ENCODE peak calls at places on chromosomes 6 and 20, in eight cellular contexts. H, F, U, X, V, B, Y and S are unnamed samples.
A peak's percentile ranks its signal among the peaks of the same experiment; 100 is the strongest.

GRCh38 chr6:134253681-134254080 is 64.2 kb downstream of the SGK1 start:
- DNase-seq in H (no peak), F (no peak), U (no peak), X (no peak), V (no peak), B (peak; percentile 63), Y (no peak), S (no peak)

GRCh38 chr6:27814665-27815424 is 97.4 kb downstream of the OR2B2 start:
- DNase-seq in H (peak; percentile 58), F (no peak), U (no peak), X (peak; percentile 97), V (peak; percentile 92), B (peak; percentile 95), Y (peak; percentile 62), S (no peak)

GRCh38 chr6:84835340-84835739 is 70.9 kb upstream of the TBX18 start:
- DNase-seq in H (no peak), F (no peak), U (no peak), X (no peak), V (no peak), B (no peak), Y (no peak), S (no peak)

GRCh38 chr20:45342863-45343444 is 5.3 kb downstream of the SDC4 start:
- DNase-seq in H (no peak), F (no peak), U (no peak), X (no peak), V (no peak), B (no peak), Y (no peak), S (no peak)

GRCh38 chr6:53608386-53608785 is 57.2 kb downstream of the KLHL31 start:
- DNase-seq in H (no peak), F (no peak), U (no peak), X (no peak), V (no peak), B (no peak), Y (no peak), S (no peak)

GRCh38 chr6:78523622-78524021 is 343.7 kb upstream of the IRAK1BP1 start:
- DNase-seq in H (no peak), F (no peak), U (no peak), X (no peak), V (no peak), B (no peak), Y (no peak), S (no peak)

GRCh38 chr6:161192636-161193411 is 81.0 kb downstream of the AGPAT4 start:
- DNase-seq in H (no peak), F (no peak), U (no peak), X (no peak), V (no peak), B (no peak), Y (no peak), S (no peak)

GRCh38 chr20:62838511-62838910 is 21.7 kb downstream of the COL9A3 start:
- DNase-seq in H (no peak), F (no peak), U (peak; percentile 56), X (no peak), V (no peak), B (no peak), Y (no peak), S (peak; percentile 72)

GRCh38 chr6:149451361-149452061 is 33.3 kb downstream of the ZC3H12D start:
- DNase-seq in H (no peak), F (peak; percentile 85), U (peak; percentile 80), X (no peak), V (peak; percentile 65), B (no peak), Y (no peak), S (no peak)

GRCh38 chr6:169097336-169098052 is 156.2 kb downstream of the THBS2 start:
- DNase-seq in H (no peak), F (no peak), U (no peak), X (no peak), V (no peak), B (no peak), Y (no peak), S (no peak)

GRCh38 chr6:144013486-144013909 is 5.4 kb upstream of the PLAGL1 start:
- DNase-seq in H (peak; percentile 62), F (peak; percentile 85), U (peak; percentile 79), X (peak; percentile 36), V (peak; percentile 87), B (peak; percentile 84), Y (peak; percentile 59), S (peak; percentile 61)

GRCh38 chr20:42041000-42041565 is 422.9 kb upstream of the CHD6 start:
- DNase-seq in H (no peak), F (no peak), U (no peak), X (no peak), V (no peak), B (no peak), Y (no peak), S (no peak)

GRCh38 chr6:122068291-122068769 is 331.1 kb upstream of the HSF2 start:
- DNase-seq in H (no peak), F (no peak), U (no peak), X (no peak), V (no peak), B (no peak), Y (no peak), S (no peak)

GRCh38 chr6:151661928-151662327 is 145.6 kb upstream of the ESR1 start:
- DNase-seq in H (no peak), F (no peak), U (no peak), X (no peak), V (no peak), B (no peak), Y (no peak), S (no peak)

GRCh38 chr6:26031151-26031594 is 56.1 kb upstream of the HFE start:
- DNase-seq in H (no peak), F (no peak), U (no peak), X (no peak), V (no peak), B (peak; percentile 66), Y (no peak), S (no peak)

GRCh38 chr20:21323640-21324039 is 20.5 kb downstream of the XRN2 start:
- DNase-seq in H (no peak), F (no peak), U (no peak), X (no peak), V (no peak), B (peak; percentile 52), Y (no peak), S (no peak)

GRCh38 chr6:35668096-35668495 is 20.6 kb downstream of the FKBP5 start:
- DNase-seq in H (no peak), F (no peak), U (no peak), X (no peak), V (no peak), B (no peak), Y (no peak), S (no peak)

GRCh38 chr20:31666258-31667042 is 28.7 kb downstream of the COX4I2 start:
- DNase-seq in H (no peak), F (peak; percentile 83), U (no peak), X (no peak), V (no peak), B (no peak), Y (no peak), S (no peak)

GRCh38 chr20:21437816-21438215 is 40.5 kb upstream of the NKX2-4 start:
- DNase-seq in H (no peak), F (no peak), U (no peak), X (no peak), V (no peak), B (no peak), Y (no peak), S (no peak)

DNA sequence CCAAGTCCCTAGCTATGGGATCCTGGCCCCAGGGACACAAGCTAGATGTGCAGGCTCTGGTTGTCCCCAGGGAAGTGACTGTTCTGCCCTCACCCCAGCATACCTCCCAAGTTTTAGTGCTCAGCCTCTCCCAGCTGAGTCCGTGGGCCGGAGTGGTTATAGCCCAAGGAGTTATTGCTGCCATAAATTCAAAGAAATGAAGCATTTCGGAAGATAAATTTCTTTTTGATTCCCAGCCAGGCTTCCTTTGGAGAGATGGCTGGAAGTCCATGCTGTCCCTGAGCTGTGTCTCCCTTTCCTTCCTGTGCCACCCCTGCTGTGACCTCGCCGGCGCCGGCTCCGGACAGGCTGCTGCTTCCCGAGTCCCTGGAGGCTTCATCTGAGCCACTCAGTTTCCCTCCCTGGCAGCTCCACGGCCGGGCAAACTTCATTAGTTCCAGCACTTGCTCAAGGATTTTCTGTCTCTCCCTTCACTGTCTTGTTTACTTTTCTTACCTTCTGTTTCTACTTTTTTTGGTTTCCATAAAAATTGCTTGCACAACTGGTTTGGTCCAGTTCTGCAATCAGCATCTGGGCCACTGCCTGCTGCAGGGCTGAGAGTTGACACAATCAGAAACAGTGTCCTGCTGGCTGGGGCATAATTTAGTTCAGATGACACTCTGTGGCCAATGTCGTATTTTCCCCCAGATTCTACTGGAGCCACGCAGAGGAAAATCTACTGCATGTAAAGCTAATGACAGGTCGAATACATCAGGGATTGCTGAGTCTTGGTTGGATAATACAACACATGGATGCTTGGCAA is 225.5 kb downstream of the SYNDIG1 start:
- DNase-seq in H (no peak), F (peak; percentile 54), U (peak; percentile 93), X (no peak), V (no peak), B (peak; percentile 27), Y (no peak), S (no peak)
- H3K9me3 ChIP-seq in H (no peaks in the 10 kb centered on the region), F (no peaks in the 10 kb centered on the region), U (no peaks in the 10 kb centered on the region), X (no peaks in the 10 kb centered on the region), V (no peaks in the 10 kb centered on the region), B (no peaks in the 10 kb centered on the region), Y (no peaks in the 10 kb centered on the region), S (no peaks in the 10 kb centered on the region)

GRCh38 chr6:22399693-22400092 is 102.9 kb upstream of the PRL start:
- DNase-seq in H (no peak), F (no peak), U (no peak), X (no peak), V (no peak), B (no peak), Y (no peak), S (no peak)
- H3K9me3 ChIP-seq in H (no peaks in the 10 kb centered on the region), F (no peaks in the 10 kb centered on the region), U (no peaks in the 10 kb centered on the region), X (no peaks in the 10 kb centered on the region), V (no peaks in the 10 kb centered on the region), B (no peaks in the 10 kb centered on the region), Y (no peaks in the 10 kb centered on the region), S (no peaks in the 10 kb centered on the region)

DNA sequence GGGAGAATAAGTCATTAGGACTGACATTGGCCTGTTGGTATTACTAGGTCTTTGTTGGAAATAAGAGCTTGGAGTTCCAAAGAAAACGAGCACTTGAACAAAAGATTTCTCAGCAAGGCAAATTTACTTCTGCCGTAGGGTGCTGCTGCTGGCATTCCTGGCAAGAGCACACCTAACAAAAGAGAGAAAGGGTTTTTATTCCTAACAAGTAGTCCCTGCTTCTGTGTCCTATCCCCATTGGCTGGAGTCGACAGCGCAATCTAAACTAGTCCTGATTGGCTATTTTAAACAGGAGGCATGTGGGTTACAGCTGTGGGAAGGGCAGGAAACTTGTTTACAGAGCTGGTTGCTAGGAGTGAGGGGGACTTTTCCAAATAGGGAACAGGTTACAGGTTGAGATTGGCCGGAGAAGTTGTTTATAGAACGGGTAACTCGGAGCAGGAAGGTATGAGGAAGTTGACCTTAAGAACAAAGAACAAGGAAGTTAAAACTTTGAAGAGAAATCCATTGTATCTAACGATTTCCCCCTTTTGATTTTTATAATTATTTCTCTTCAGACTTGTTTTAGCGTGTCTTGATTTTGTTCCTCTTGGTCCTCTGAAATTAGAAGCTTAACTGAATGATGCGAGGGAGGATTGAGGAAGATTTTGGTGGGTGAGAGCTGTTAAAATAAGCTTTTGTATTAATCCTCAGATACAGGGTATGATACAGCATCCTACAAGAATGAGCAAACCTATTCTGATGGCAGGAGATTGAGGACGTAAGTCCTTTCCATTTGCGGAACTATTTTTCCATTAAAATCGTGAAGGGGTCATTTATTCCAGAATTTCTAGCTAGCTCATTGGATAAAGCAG is 3.4 kb upstream of the ZNFX1 start:
- DNase-seq in H (peak; percentile 24), F (no peak), U (no peak), X (no peak), V (no peak), B (peak; percentile 60), Y (no peak), S (no peak)
- H3K9me3 ChIP-seq in H (peaks cover 66% of the 10 kb centered on the region), F (peaks cover 16% of the 10 kb centered on the region), U (peaks cover 14% of the 10 kb centered on the region), X (no peaks in the 10 kb centered on the region), V (peaks cover 48% of the 10 kb centered on the region), B (peaks cover 34% of the 10 kb centered on the region), Y (peaks cover 67% of the 10 kb centered on the region), S (peaks cover 21% of the 10 kb centered on the region)

GRCh38 chr6:159324599-159324998 is 155.4 kb downstream of the FNDC1 start:
- DNase-seq in H (no peak), F (no peak), U (no peak), X (no peak), V (no peak), B (no peak), Y (no peak), S (no peak)
- H3K9me3 ChIP-seq in H (no peaks in the 10 kb centered on the region), F (no peaks in the 10 kb centered on the region), U (no peaks in the 10 kb centered on the region), X (no peaks in the 10 kb centered on the region), V (no peaks in the 10 kb centered on the region), B (no peaks in the 10 kb centered on the region), Y (no peaks in the 10 kb centered on the region), S (no peaks in the 10 kb centered on the region)